ENCODE peak calls at places on chromosomes 13 and 19, in seven cellular contexts. One of them, this sample, is unnamed.
A peak's percentile ranks its signal among the peaks of the same experiment; 100 is the strongest.

GRCh38 chr13:30334663-30335386 is 27.5 kb upstream of the KATNAL1 start:
- DNase-seq in Calu3: peak; percentile 55
- DNase-seq in dorsolateral prefrontal cortex: no peak
- DNase-seq in omental fat pad: no peak
- DNase-seq in HL-60: peak; percentile 35
- DNase-seq in AG04450: no peak
- DNase-seq in endothelial cell of umbilical vein: peak; percentile 37
- DNase-seq in this sample: no peak

GRCh38 chr13:80196756-80197155 is 144.2 kb downstream of the SPRY2 start:
- DNase-seq in Calu3: no peak
- DNase-seq in dorsolateral prefrontal cortex: no peak
- DNase-seq in omental fat pad: no peak
- DNase-seq in HL-60: no peak
- DNase-seq in AG04450: no peak
- DNase-seq in endothelial cell of umbilical vein: no peak
- DNase-seq in this sample: no peak

GRCh38 chr13:24225062-24225461 is 64.5 kb downstream of the SPATA13 start:
- DNase-seq in Calu3: no peak
- DNase-seq in dorsolateral prefrontal cortex: no peak
- DNase-seq in omental fat pad: no peak
- DNase-seq in HL-60: no peak
- DNase-seq in AG04450: no peak
- DNase-seq in endothelial cell of umbilical vein: no peak
- DNase-seq in this sample: no peak

GRCh38 chr19:10769533-10770491 is 51.9 kb downstream of the DNM2 start:
- DNase-seq in Calu3: no peak
- DNase-seq in dorsolateral prefrontal cortex: peak; percentile 67
- DNase-seq in omental fat pad: no peak
- DNase-seq in HL-60: no peak
- DNase-seq in AG04450: no peak
- DNase-seq in endothelial cell of umbilical vein: peak; percentile 53
- DNase-seq in this sample: no peak

GRCh38 chr13:108961542-108962125 is 332.2 kb downstream of the MYO16 start:
- DNase-seq in Calu3: no peak
- DNase-seq in dorsolateral prefrontal cortex: no peak
- DNase-seq in omental fat pad: no peak
- DNase-seq in HL-60: peak; percentile 64
- DNase-seq in AG04450: no peak
- DNase-seq in endothelial cell of umbilical vein: peak; percentile 60
- DNase-seq in this sample: no peak

GRCh38 chr19:2428756-2429711 is 1.6 kb upstream of the TIMM13 start:
- DNase-seq in Calu3: no peak
- DNase-seq in dorsolateral prefrontal cortex: no peak
- DNase-seq in omental fat pad: no peak
- DNase-seq in HL-60: no peak
- DNase-seq in AG04450: no peak
- DNase-seq in endothelial cell of umbilical vein: no peak
- DNase-seq in this sample: no peak

GRCh38 chr19:1068111-1069001 is 1.4 kb downstream of the ARHGAP45 start:
- DNase-seq in Calu3: no peak
- DNase-seq in dorsolateral prefrontal cortex: no peak
- DNase-seq in omental fat pad: no peak
- DNase-seq in HL-60: peak; percentile 88
- DNase-seq in AG04450: no peak
- DNase-seq in endothelial cell of umbilical vein: no peak
- DNase-seq in this sample: peak; percentile 73

GRCh38 chr19:3024870-3025515 is 4.1 kb downstream of the TLE2 start:
- DNase-seq in Calu3: no peak
- DNase-seq in dorsolateral prefrontal cortex: no peak
- DNase-seq in omental fat pad: no peak
- DNase-seq in HL-60: no peak
- DNase-seq in AG04450: no peak
- DNase-seq in endothelial cell of umbilical vein: no peak
- DNase-seq in this sample: no peak

GRCh38 chr13:80048802-80049201 is 292.1 kb downstream of the SPRY2 start:
- DNase-seq in Calu3: peak; percentile 12
- DNase-seq in dorsolateral prefrontal cortex: peak; percentile 79
- DNase-seq in omental fat pad: peak; percentile 63
- DNase-seq in HL-60: peak; percentile 98
- DNase-seq in AG04450: peak; percentile 84
- DNase-seq in endothelial cell of umbilical vein: peak; percentile 91
- DNase-seq in this sample: peak; percentile 97

GRCh38 chr19:33630880-33631627 is 9.3 kb downstream of the CHST8 start:
- DNase-seq in Calu3: no peak
- DNase-seq in dorsolateral prefrontal cortex: no peak
- DNase-seq in omental fat pad: no peak
- DNase-seq in HL-60: no peak
- DNase-seq in AG04450: no peak
- DNase-seq in endothelial cell of umbilical vein: no peak
- DNase-seq in this sample: no peak

GRCh38 chr19:56108447-56109195 is 12.5 kb downstream of the ZNF787 start:
- DNase-seq in Calu3: no peak
- DNase-seq in dorsolateral prefrontal cortex: no peak
- DNase-seq in omental fat pad: no peak
- DNase-seq in HL-60: no peak
- DNase-seq in AG04450: no peak
- DNase-seq in endothelial cell of umbilical vein: no peak
- DNase-seq in this sample: no peak

GRCh38 chr13:25687622-25688225 is 315.9 kb downstream of the ATP8A2 start:
- DNase-seq in Calu3: no peak
- DNase-seq in dorsolateral prefrontal cortex: no peak
- DNase-seq in omental fat pad: no peak
- DNase-seq in HL-60: no peak
- DNase-seq in AG04450: no peak
- DNase-seq in endothelial cell of umbilical vein: peak; percentile 61
- DNase-seq in this sample: no peak

GRCh38 chr19:47186337-47187022 is 44.5 kb downstream of the BBC3 start:
- DNase-seq in Calu3: no peak
- DNase-seq in dorsolateral prefrontal cortex: no peak
- DNase-seq in omental fat pad: no peak
- DNase-seq in HL-60: no peak
- DNase-seq in AG04450: no peak
- DNase-seq in endothelial cell of umbilical vein: no peak
- DNase-seq in this sample: peak; percentile 32
- TF ChIP-seq CTCF in Calu3: no peak
- TF ChIP-seq CTCF in dorsolateral prefrontal cortex: no peak
- TF ChIP-seq CTCF in omental fat pad: no peak
- TF ChIP-seq CTCF in HL-60: no peak
- TF ChIP-seq CTCF in AG04450: no peak
- TF ChIP-seq CTCF in endothelial cell of umbilical vein: no peak
- TF ChIP-seq CTCF in this sample: no peak

GRCh38 chr13:99610702-99611289 is 109.5 kb downstream of the TM9SF2 start:
- DNase-seq in Calu3: no peak
- DNase-seq in dorsolateral prefrontal cortex: no peak
- DNase-seq in omental fat pad: no peak
- DNase-seq in HL-60: peak; percentile 15
- DNase-seq in AG04450: no peak
- DNase-seq in endothelial cell of umbilical vein: no peak
- DNase-seq in this sample: no peak
- TF ChIP-seq CTCF in Calu3: no peak
- TF ChIP-seq CTCF in dorsolateral prefrontal cortex: peak; percentile 10
- TF ChIP-seq CTCF in omental fat pad: no peak
- TF ChIP-seq CTCF in HL-60: no peak
- TF ChIP-seq CTCF in AG04450: peak; percentile 11
- TF ChIP-seq CTCF in endothelial cell of umbilical vein: no peak
- TF ChIP-seq CTCF in this sample: no peak

DNA sequence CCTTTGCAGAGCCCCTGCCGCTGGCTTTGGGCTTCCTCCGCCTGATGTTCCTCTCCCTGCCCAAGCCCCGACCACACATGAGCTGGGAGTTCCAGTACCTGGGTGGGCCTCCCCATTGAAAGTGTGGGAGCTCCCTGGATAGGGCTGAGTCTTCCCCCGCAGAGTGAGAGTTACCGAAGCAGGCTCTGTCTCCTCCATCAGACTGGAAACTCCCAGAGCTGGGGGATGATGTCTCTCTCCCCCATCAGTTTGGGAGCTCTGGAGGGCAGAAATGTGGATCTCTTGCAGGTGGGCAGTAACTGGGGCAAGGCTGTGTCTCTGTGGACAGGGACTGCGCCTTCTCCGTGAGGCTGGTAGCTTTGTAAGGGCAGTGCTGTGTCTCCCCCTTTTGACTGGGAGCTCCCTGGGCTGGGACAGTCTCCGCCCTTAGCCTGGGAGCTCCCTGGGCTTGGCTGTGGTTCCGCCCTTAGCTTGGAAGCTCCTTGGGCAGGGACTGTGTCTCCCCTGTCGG is 767 bp downstream of the DCAF15 start:
- DNase-seq in Calu3: peak; percentile 27
- DNase-seq in dorsolateral prefrontal cortex: no peak
- DNase-seq in omental fat pad: no peak
- DNase-seq in HL-60: peak; percentile 21
- DNase-seq in AG04450: no peak
- DNase-seq in endothelial cell of umbilical vein: peak; percentile 15
- DNase-seq in this sample: no peak
- TF ChIP-seq CTCF in Calu3: no peak
- TF ChIP-seq CTCF in dorsolateral prefrontal cortex: no peak
- TF ChIP-seq CTCF in omental fat pad: no peak
- TF ChIP-seq CTCF in HL-60: no peak
- TF ChIP-seq CTCF in AG04450: no peak
- TF ChIP-seq CTCF in endothelial cell of umbilical vein: no peak
- TF ChIP-seq CTCF in this sample: no peak

GRCh38 chr19:49417090-49417489 is 6.2 kb downstream of the PTH2 start:
- DNase-seq in Calu3: no peak
- DNase-seq in dorsolateral prefrontal cortex: no peak
- DNase-seq in omental fat pad: no peak
- DNase-seq in HL-60: no peak
- DNase-seq in AG04450: no peak
- DNase-seq in endothelial cell of umbilical vein: no peak
- DNase-seq in this sample: no peak
- TF ChIP-seq CTCF in Calu3: no peak
- TF ChIP-seq CTCF in dorsolateral prefrontal cortex: no peak
- TF ChIP-seq CTCF in omental fat pad: no peak
- TF ChIP-seq CTCF in HL-60: no peak
- TF ChIP-seq CTCF in AG04450: no peak
- TF ChIP-seq CTCF in endothelial cell of umbilical vein: no peak
- TF ChIP-seq CTCF in this sample: no peak

GRCh38 chr19:14366529-14366928 is 14.7 kb upstream of the ADGRE5 start:
- DNase-seq in Calu3: peak; percentile 84
- DNase-seq in dorsolateral prefrontal cortex: no peak
- DNase-seq in omental fat pad: peak; percentile 65
- DNase-seq in HL-60: peak; percentile 74
- DNase-seq in AG04450: no peak
- DNase-seq in endothelial cell of umbilical vein: peak; percentile 61
- DNase-seq in this sample: peak; percentile 83

GRCh38 chr19:14363203-14364097 is 17.8 kb upstream of the ADGRE5 start:
- DNase-seq in Calu3: peak; percentile 46
- DNase-seq in dorsolateral prefrontal cortex: no peak
- DNase-seq in omental fat pad: peak; percentile 40
- DNase-seq in HL-60: peak; percentile 70
- DNase-seq in AG04450: no peak
- DNase-seq in endothelial cell of umbilical vein: peak; percentile 38
- DNase-seq in this sample: no peak

GRCh38 chr19:14367016-14367415 is 14.2 kb upstream of the ADGRE5 start:
- DNase-seq in Calu3: no peak
- DNase-seq in dorsolateral prefrontal cortex: no peak
- DNase-seq in omental fat pad: no peak
- DNase-seq in HL-60: no peak
- DNase-seq in AG04450: no peak
- DNase-seq in endothelial cell of umbilical vein: no peak
- DNase-seq in this sample: no peak

GRCh38 chr19:14361824-14362223 is 19.4 kb upstream of the ADGRE5 start:
- DNase-seq in Calu3: no peak
- DNase-seq in dorsolateral prefrontal cortex: no peak
- DNase-seq in omental fat pad: no peak
- DNase-seq in HL-60: peak; percentile 62
- DNase-seq in AG04450: no peak
- DNase-seq in endothelial cell of umbilical vein: no peak
- DNase-seq in this sample: no peak
- TF ChIP-seq CTCF in Calu3: no peak
- TF ChIP-seq CTCF in dorsolateral prefrontal cortex: no peak
- TF ChIP-seq CTCF in omental fat pad: no peak
- TF ChIP-seq CTCF in HL-60: no peak
- TF ChIP-seq CTCF in AG04450: peak; percentile 17
- TF ChIP-seq CTCF in endothelial cell of umbilical vein: no peak
- TF ChIP-seq CTCF in this sample: peak; percentile 56

GRCh38 chr19:18274776-18275356 is 614 bp upstream of the IQCN start:
- DNase-seq in Calu3: peak; percentile 81
- DNase-seq in dorsolateral prefrontal cortex: peak; percentile 72
- DNase-seq in omental fat pad: peak; percentile 39
- DNase-seq in HL-60: peak; percentile 77
- DNase-seq in AG04450: no peak
- DNase-seq in endothelial cell of umbilical vein: peak; percentile 81
- DNase-seq in this sample: peak; percentile 87
- TF ChIP-seq CTCF in Calu3: no peak
- TF ChIP-seq CTCF in dorsolateral prefrontal cortex: no peak
- TF ChIP-seq CTCF in omental fat pad: no peak
- TF ChIP-seq CTCF in HL-60: no peak
- TF ChIP-seq CTCF in AG04450: peak; percentile 6
- TF ChIP-seq CTCF in endothelial cell of umbilical vein: no peak
- TF ChIP-seq CTCF in this sample: no peak

GRCh38 chr13:105207586-105208293 is 1327.7 kb downstream of the EFNB2 start:
- DNase-seq in Calu3: no peak
- DNase-seq in dorsolateral prefrontal cortex: no peak
- DNase-seq in omental fat pad: no peak
- DNase-seq in HL-60: no peak
- DNase-seq in AG04450: no peak
- DNase-seq in endothelial cell of umbilical vein: no peak
- DNase-seq in this sample: no peak

GRCh38 chr13:105202384-105202783 is 1333.1 kb downstream of the EFNB2 start:
- DNase-seq in Calu3: no peak
- DNase-seq in dorsolateral prefrontal cortex: no peak
- DNase-seq in omental fat pad: no peak
- DNase-seq in HL-60: peak; percentile 44
- DNase-seq in AG04450: no peak
- DNase-seq in endothelial cell of umbilical vein: peak; percentile 69
- DNase-seq in this sample: no peak
- TF ChIP-seq CTCF in Calu3: no peak
- TF ChIP-seq CTCF in dorsolateral prefrontal cortex: peak; percentile 64
- TF ChIP-seq CTCF in omental fat pad: no peak
- TF ChIP-seq CTCF in HL-60: peak; percentile 40
- TF ChIP-seq CTCF in AG04450: peak; percentile 71
- TF ChIP-seq CTCF in endothelial cell of umbilical vein: peak; percentile 51
- TF ChIP-seq CTCF in this sample: peak; percentile 53

GRCh38 chr19:15810335-15810734 is 5.1 kb downstream of the OR10H1 start:
- DNase-seq in Calu3: no peak
- DNase-seq in dorsolateral prefrontal cortex: no peak
- DNase-seq in omental fat pad: no peak
- DNase-seq in HL-60: peak; percentile 15
- DNase-seq in AG04450: no peak
- DNase-seq in endothelial cell of umbilical vein: no peak
- DNase-seq in this sample: no peak
- TF ChIP-seq CTCF in Calu3: no peak
- TF ChIP-seq CTCF in dorsolateral prefrontal cortex: peak; percentile 6
- TF ChIP-seq CTCF in omental fat pad: no peak
- TF ChIP-seq CTCF in HL-60: no peak
- TF ChIP-seq CTCF in AG04450: no peak
- TF ChIP-seq CTCF in endothelial cell of umbilical vein: no peak
- TF ChIP-seq CTCF in this sample: no peak

This sample was measured in CD14-positive monocyte.